ENCODE peak calls at places on chromosomes 12 and 14, in four cellular contexts. J is cardiac fibroblast, Q is ovary, P is endothelial cell. S is an unnamed sample.

GRCh38 chr14:64550539-64551333 is 975 bp downstream of the PPP1R36 start:
- DNase-seq in Q (no peak), P (no peak), J (no peak), S (no peak)

GRCh38 chr12:121805171-121805687 is 1.4 kb downstream of the SETD1B start:
- DNase-seq in P (no peak), J (peak; percentile 47), Q (no peak), S (no peak)

GRCh38 chr12:91023326-91024004 is 18.7 kb upstream of the EPYC start:
- DNase-seq in Q (no peak), J (peak; percentile 77), P (no peak), S (no peak)

GRCh38 chr12:24398605-24399004 is 449.1 kb upstream of the SOX5 start:
- DNase-seq in P (no peak), Q (no peak), J (no peak), S (no peak)

GRCh38 chr12:46224401-46224800 is 44.4 kb downstream of the SLC38A1 start:
- DNase-seq in P (no peak), J (peak; percentile 55), Q (no peak), S (no peak)

GRCh38 chr14:56590535-56590951 is 10.9 kb downstream of the TMEM260 start:
- DNase-seq in J (no peak), P (no peak), Q (no peak), S (peak; percentile 70)

GRCh38 chr14:31950760-31951637 is 126.1 kb upstream of the ARHGAP5 start:
- DNase-seq in P (no peak), J (peak; percentile 49), Q (peak; percentile 74), S (peak; percentile 62)

GRCh38 chr14:59463773-59464650 is 1.2 kb downstream of the GPR135 start:
- DNase-seq in Q (peak; percentile 70), J (no peak), P (peak; percentile 24), S (peak; percentile 54)

GRCh38 chr12:104470521-104470920 is 13.8 kb downstream of the CHST11 start:
- DNase-seq in P (no peak), J (no peak), Q (no peak), S (no peak)

GRCh38 chr14:73742520-73743238 is 28.5 kb upstream of the PNMA1 start:
- DNase-seq in P (no peak), Q (no peak), J (no peak), S (no peak)

DNA sequence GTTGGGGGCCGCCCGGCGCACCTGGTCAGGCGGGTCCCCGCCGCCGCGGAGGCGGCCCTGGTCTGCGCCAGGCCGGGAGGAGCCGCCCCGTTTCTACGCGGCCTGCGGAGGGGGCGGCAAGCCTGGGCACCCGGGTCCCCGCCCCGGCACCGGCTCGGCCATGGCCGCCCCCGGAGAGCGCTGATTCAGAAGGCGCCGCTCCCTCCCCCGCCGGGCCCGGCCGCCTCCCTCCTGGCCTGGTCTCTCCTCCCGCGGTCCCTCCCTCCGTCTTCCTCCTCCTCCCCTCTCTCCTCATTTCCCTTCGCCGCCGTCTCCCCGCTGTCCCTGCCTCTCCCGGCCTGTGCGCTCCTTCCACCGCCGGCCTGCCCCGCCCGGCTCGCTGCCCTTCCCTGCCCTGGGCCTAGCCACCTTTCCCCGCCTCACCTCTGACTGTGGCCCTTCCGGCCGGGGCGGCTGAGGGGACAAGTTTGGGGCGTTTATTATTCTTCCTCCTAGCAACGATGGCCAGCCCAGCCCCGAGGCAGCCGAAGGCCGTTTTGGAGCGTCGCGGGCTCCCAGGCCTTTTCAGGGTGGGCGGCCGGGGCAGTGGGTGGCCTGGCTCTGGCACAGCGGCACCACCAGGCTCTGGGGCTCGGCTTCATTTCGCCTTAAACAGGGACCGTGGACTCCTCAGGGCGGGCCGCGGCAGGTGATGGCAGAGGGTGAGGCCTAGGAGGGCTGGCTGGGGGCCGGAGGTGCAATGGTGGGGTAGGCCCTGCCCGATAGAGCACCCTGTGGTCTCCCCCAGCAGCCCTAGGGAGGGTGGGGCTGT is 768 bp downstream of the CEP170B start:
- DNase-seq in J (peak; percentile 75), P (peak; percentile 41), Q (peak; percentile 74), S (peak; percentile 70)
- TF ChIP-seq CTCF in J (no peak), P (no peak), Q (no peak), S (no peak)

GRCh38 chr12:76049575-76050251 is 18.1 kb upstream of the PHLDA1 start:
- DNase-seq in P (no peak), Q (no peak), J (no peak), S (no peak)

GRCh38 chr12:76057316-76057715 is 25.7 kb upstream of the PHLDA1 start:
- DNase-seq in P (no peak), J (no peak), Q (peak; percentile 75), S (no peak)

GRCh38 chr12:76060111-76060510 is 24.4 kb downstream of the NAP1L1 start:
- DNase-seq in J (no peak), Q (no peak), P (no peak), S (no peak)

DNA sequence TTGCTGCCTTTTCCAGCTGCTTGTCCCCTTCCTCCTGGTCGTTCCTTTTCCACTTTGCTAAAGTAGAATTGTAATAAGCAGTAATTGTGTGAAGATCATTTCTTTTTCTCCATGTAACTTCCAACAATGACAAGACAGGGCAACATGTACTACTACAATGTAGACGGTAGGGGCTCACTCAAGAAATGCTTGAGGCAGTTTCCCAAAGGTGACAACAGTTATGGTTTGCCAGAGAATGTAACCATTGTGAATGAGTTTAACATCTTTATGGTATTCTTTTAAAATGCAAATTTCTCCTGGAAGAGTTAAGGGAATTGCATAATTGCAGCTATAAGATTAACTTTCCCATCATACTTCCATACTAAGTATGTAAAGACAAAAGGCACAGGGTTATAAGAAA is 23.8 kb upstream of the PHLDA1 start:
- DNase-seq in Q (no peak), J (no peak), P (no peak), S (no peak)
- TF ChIP-seq CTCF in Q (no peak), J (no peak), P (no peak), S (peak; percentile 10)

GRCh38 chr12:117674313-117674712 is 294.5 kb downstream of the KSR2 start:
- DNase-seq in J (no peak), Q (no peak), P (no peak), S (no peak)

GRCh38 chr12:117674763-117675162 is 294.0 kb downstream of the KSR2 start:
- DNase-seq in J (no peak), P (no peak), Q (no peak), S (no peak)

DNA sequence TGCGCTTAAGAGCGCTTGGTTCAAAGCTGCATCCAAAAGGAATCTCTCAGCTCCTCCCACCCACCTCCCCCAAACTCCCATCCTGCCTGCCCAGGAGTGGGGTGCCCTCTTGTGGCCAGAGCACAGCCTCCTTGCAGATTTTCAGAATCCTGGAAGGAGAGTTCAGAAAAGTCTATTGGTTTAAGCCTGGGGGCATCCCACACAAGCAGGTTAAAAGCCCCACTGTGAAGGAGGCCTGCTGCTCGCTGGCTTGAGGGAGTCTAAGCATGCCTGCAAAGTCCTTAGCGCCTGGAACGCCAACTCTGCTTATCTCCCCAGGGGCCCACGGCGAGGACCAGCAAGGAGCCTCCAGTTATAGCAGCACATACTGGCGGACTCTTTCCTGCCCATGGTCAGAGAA is 297.1 kb downstream of the KSR2 start:
- DNase-seq in Q (no peak), P (peak; percentile 71), J (no peak), S (peak; percentile 71)
- TF ChIP-seq CTCF in Q (no peak), P (peak; percentile 60), J (peak; percentile 14), S (peak; percentile 46)

GRCh38 chr14:96039633-96040311 is 610 bp downstream of the C14orf132 start:
- DNase-seq in Q (no peak), J (no peak), P (peak; percentile 50), S (peak; percentile 75)
- TF ChIP-seq CTCF in Q (no peak), J (peak; percentile 14), P (no peak), S (no peak)

GRCh38 chr12:111121840-111122239 is 201.5 kb upstream of the MYL2 start:
- DNase-seq in P (no peak), Q (no peak), J (no peak), S (no peak)
- TF ChIP-seq CTCF in P (no peak), Q (no peak), J (no peak), S (no peak)

GRCh38 chr14:100440758-100441203 is 117.6 kb downstream of the SLC25A47 start:
- DNase-seq in J (peak; percentile 3), Q (no peak), P (no peak), S (no peak)

GRCh38 chr14:100439781-100440180 is 116.6 kb downstream of the SLC25A47 start:
- DNase-seq in Q (peak; percentile 67), P (no peak), J (peak; percentile 39), S (no peak)

GRCh38 chr14:100438678-100439592 is 115.8 kb downstream of the SLC25A47 start:
- DNase-seq in J (peak; percentile 83), P (no peak), Q (no peak), S (no peak)

GRCh38 chr14:100441271-100441947 is 118.3 kb downstream of the SLC25A47 start:
- DNase-seq in Q (no peak), J (no peak), P (no peak), S (no peak)

DNA sequence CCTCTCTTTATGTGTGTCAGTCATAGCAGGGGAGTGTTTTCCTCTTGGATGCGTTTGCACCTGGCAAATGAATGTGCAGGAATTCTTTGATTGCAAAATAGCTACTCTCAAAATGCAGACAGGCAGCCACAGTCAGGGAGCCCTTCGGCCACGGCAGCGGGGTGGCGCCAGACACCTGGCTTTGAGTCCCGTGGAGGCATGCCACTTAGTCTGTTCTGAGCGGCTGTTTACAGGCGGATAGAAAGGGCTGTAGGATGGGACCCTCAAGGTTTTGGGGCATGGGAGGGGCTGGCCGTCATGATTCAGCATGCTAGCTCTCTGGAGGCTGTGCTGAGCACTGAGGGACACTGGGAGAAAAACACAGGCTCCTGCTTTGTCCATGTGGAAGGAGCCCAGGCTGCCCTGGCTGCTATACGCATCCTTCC is 117.1 kb downstream of the SLC25A47 start:
- DNase-seq in J (peak; percentile 65), Q (peak; percentile 78), P (peak; percentile 55), S (peak; percentile 68)
- TF ChIP-seq CTCF in J (peak; percentile 75), Q (peak; percentile 78), P (no peak), S (no peak)

GRCh38 chr14:34496679-34497513 is 34.9 kb upstream of the SPTSSA start:
- DNase-seq in J (peak; percentile 99), Q (peak; percentile 90), P (peak; percentile 8), S (no peak)
- TF ChIP-seq CTCF in J (peak; percentile 8), Q (no peak), P (no peak), S (no peak)

DNA sequence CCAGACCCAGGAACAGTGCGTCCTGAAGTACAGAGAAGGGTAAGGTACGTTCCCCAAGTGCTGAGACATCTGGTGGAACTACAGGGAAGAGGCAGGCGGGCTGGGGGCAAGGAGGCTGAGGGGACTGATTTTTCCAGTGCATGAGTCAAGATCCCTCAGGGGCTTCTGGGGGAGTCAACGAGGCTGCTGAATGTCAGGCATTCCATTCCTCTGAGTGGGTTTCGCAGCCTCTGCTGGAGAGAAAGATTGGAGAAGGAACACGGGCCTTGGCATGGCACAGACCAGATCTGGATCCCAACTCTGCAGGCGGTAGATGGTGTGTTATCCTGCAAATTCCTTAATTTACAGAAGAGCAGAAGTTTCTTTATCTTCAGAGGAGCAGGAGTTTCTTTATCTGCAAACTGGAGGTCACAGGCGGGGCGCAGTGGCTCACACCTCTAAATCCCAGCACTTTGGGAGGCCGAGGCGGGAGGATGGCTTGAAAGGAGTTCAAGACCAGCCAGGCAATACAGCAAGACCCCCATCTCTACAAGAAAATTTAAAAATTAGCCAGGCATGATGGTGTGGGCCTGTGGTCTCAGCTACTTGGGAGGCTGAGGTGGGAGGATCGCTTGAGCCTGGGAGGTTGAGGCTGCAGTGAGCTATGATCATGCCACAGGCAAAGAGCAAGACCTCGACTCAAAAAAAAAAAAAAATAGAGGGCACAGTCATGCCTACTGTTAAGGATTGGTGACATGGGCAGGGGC is 132.6 kb upstream of the MAP1LC3B2 start:
- DNase-seq in J (peak; percentile 98), Q (peak; percentile 85), P (peak; percentile 13), S (no peak)
- TF ChIP-seq CTCF in J (peak; percentile 68), Q (peak; percentile 28), P (no peak), S (no peak)

GRCh38 chr12:12786716-12787601 is 1.5 kb downstream of the APOLD1 start:
- DNase-seq in Q (peak; percentile 92), J (peak; percentile 75), P (peak; percentile 76), S (peak; percentile 84)
- TF ChIP-seq CTCF in Q (peak; percentile 40), J (no peak), P (no peak), S (no peak)

GRCh38 chr14:103749860-103750259 is 34.2 kb downstream of the ZFYVE21 start:
- DNase-seq in J (no peak), P (no peak), Q (no peak), S (no peak)
- TF ChIP-seq CTCF in J (no peak), P (no peak), Q (no peak), S (no peak)

S was measured in glutamatergic neuron.